ENCODE peak calls at places on chromosomes 6 and 20, in ten cellular contexts. F is testis; G is hepatocyte; H is NB4; L is fibroblast of lung; D is Panc1; B is CD8-positive, alpha-beta T cell; U is GM12865; T is AG04449; C is AG09309. N is an unnamed sample.

GRCh38 chr6:82875573-82876185 is 190.0 kb downstream of the UBE3D start:
- DNase-seq in H (no peak), B (no peak), F (peak; percentile 45), L (peak; percentile 47), U (no peak), G (no peak), C (peak; percentile 37), T (no peak), D (peak; percentile 66), N (no peak)

GRCh38 chr6:119137194-119138072 is 59.0 kb upstream of the FAM184A start:
- DNase-seq in F (no peak), G (no peak), T (no peak), B (no peak), D (no peak), U (no peak), C (no peak), L (peak; percentile 71), H (peak; percentile 70), N (no peak)

GRCh38 chr20:62837790-62838458 is 21.1 kb downstream of the COL9A3 start:
- DNase-seq in D (no peak), C (no peak), B (no peak), G (peak; percentile 58), L (peak; percentile 74), F (no peak), U (peak; percentile 47), T (no peak), H (peak; percentile 78), N (peak; percentile 24)

GRCh38 chr20:14997791-14998190 is 660.4 kb upstream of the FLRT3 start:
- DNase-seq in D (no peak), C (no peak), H (no peak), T (no peak), B (no peak), F (no peak), G (no peak), L (peak; percentile 36), U (no peak), N (no peak)

GRCh38 chr6:45422541-45423110 is 44.9 kb upstream of the SUPT3H start:
- DNase-seq in F (peak; percentile 23), L (peak; percentile 69), G (peak; percentile 38), C (no peak), H (peak; percentile 77), D (no peak), B (peak; percentile 56), T (no peak), U (peak; percentile 52), N (no peak)

GRCh38 chr20:24662286-24662685 is 192.9 kb downstream of the SYNDIG1 start:
- DNase-seq in D (no peak), H (no peak), B (no peak), T (no peak), U (no peak), G (no peak), C (no peak), F (no peak), L (no peak), N (no peak)

GRCh38 chr6:105875974-105876640 is 210.0 kb upstream of the PRDM1 start:
- DNase-seq in D (no peak), F (no peak), T (no peak), U (no peak), C (no peak), B (no peak), L (no peak), H (no peak), G (no peak), N (no peak)

GRCh38 chr6:56314683-56315523 is 67.5 kb upstream of the COL21A1 start:
- DNase-seq in F (peak; percentile 46), U (peak; percentile 48), L (peak; percentile 56), T (no peak), H (peak; percentile 47), B (no peak), G (peak; percentile 50), C (no peak), D (peak; percentile 65), N (peak; percentile 7)

GRCh38 chr20:55793986-55794385 is 211.3 kb downstream of the CBLN4 start:
- DNase-seq in U (no peak), D (no peak), G (no peak), B (no peak), T (no peak), H (no peak), L (no peak), F (no peak), C (no peak), N (no peak)

GRCh38 chr20:61662226-61662945 is 403.3 kb downstream of the TAF4 start:
- DNase-seq in C (no peak), F (no peak), G (no peak), B (no peak), D (no peak), L (no peak), T (no peak), U (no peak), H (no peak), N (no peak)

GRCh38 chr20:17654649-17655285 is 27.3 kb downstream of the RRBP1 start:
- DNase-seq in G (peak; percentile 64), T (no peak), D (no peak), F (peak; percentile 60), B (peak; percentile 21), C (no peak), U (no peak), H (no peak), L (peak; percentile 62), N (no peak)

GRCh38 chr20:47178277-47178676 is 178.2 kb downstream of the ZMYND8 start:
- DNase-seq in H (no peak), T (no peak), G (no peak), U (no peak), F (no peak), L (no peak), C (no peak), B (no peak), D (no peak), N (no peak)

GRCh38 chr6:146546440-146546839 is 2.8 kb downstream of the RAB32 start:
- DNase-seq in H (peak; percentile 38), D (peak; percentile 72), G (peak; percentile 44), B (no peak), C (peak; percentile 86), L (peak; percentile 93), U (no peak), F (no peak), T (peak; percentile 82), N (no peak)

GRCh38 chr6:116969211-116969863 is 92.3 kb downstream of the RFX6 start:
- DNase-seq in B (no peak), C (no peak), F (peak; percentile 21), T (no peak), G (peak; percentile 82), L (peak; percentile 63), D (peak; percentile 45), H (peak; percentile 70), U (peak; percentile 66), N (peak; percentile 16)

GRCh38 chr6:31729515-31729978 is 448 bp upstream of the DDAH2 start:
- DNase-seq in F (peak; percentile 93), C (no peak), L (peak; percentile 91), G (peak; percentile 93), B (peak; percentile 84), D (no peak), U (peak; percentile 88), H (peak; percentile 94), T (no peak), N (no peak)
- TF ChIP-seq CTCF in F (peak; percentile 51), C (no peak), L (peak; percentile 29), G (no peak), B (peak; percentile 91), D (peak; percentile 88), U (peak; percentile 75), H (peak; percentile 83), T (peak; percentile 72), N (no peak)

GRCh38 chr6:170006524-170007467 is 255.4 kb downstream of the ERMARD start:
- DNase-seq in B (no peak), L (no peak), F (no peak), D (no peak), G (no peak), C (no peak), T (no peak), H (no peak), U (no peak), N (no peak)
- H3K4me3 ChIP-seq in B (no peak overlapping the region), L (no peak overlapping the region), F (no peak overlapping the region), D (no peak overlapping the region), G (no peak overlapping the region), C (no peak overlapping the region), T (no peak overlapping the region), H (no peak overlapping the region), U (no peak overlapping the region), N (no peak overlapping the region)

DNA sequence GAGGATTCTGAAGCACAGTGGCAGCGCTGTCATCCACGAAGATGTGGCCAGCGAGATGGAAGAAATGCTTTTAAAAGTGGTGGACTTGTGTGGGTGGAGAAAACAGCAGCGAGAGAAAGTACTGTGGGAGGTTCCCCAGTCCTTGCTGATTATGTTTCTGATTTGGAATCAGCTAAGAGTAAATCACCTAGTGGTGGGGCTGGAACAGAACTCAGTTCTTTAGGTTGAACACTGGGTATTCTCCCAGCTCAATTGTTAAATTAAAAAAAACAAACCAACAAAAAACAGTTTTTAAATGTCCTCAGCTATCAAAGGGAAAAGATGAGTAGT is 515 bp upstream of the ZNF322 start:
- DNase-seq in H (no peak), U (peak; percentile 46), T (no peak), B (no peak), F (no peak), L (peak; percentile 31), C (no peak), D (no peak), G (peak; percentile 29), N (no peak)
- TF ChIP-seq CTCF in H (no peak), U (peak; percentile 19), T (no peak), B (peak; percentile 25), F (no peak), L (no peak), C (peak; percentile 26), D (peak; percentile 58), G (peak; percentile 7), N (peak; percentile 27)

GRCh38 chr6:33017024-33017423 is 7.6 kb upstream of the HLA-DOA start:
- DNase-seq in L (no peak), G (no peak), C (no peak), F (no peak), T (no peak), D (no peak), U (no peak), B (no peak), H (no peak), N (no peak)

GRCh38 chr6:33019358-33019757 is 10.0 kb upstream of the HLA-DOA start:
- DNase-seq in U (no peak), H (peak; percentile 44), G (no peak), B (no peak), F (no peak), L (no peak), C (no peak), D (no peak), T (no peak), N (no peak)

GRCh38 chr6:33018904-33019303 is 9.5 kb upstream of the HLA-DOA start:
- DNase-seq in D (no peak), F (peak; percentile 63), L (peak; percentile 33), G (peak; percentile 62), T (no peak), U (peak; percentile 92), H (peak; percentile 86), C (peak; percentile 10), B (peak; percentile 42), N (peak; percentile 62)

GRCh38 chr6:33017694-33018353 is 8.4 kb upstream of the HLA-DOA start:
- DNase-seq in U (no peak), G (no peak), C (no peak), T (no peak), L (no peak), F (no peak), B (no peak), H (peak; percentile 54), D (no peak), N (no peak)

DNA sequence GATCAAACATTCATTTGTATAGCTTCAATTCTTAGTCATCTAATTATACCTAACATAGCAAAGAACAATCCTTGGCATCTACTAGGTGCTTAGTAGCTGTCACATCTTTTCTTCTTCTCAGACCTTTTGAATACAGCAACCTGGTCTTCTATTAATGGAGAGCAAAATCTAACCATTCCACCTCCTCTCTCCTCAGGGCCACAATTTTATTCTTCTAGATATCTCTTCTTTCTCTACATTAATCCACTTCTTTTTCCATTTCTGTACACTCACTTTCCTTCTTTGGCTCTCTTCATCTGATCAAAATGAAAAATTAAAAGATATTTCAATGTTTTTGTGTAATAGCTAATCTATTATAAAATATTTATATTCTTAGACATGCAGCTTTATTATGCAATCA is 9.0 kb upstream of the HLA-DOA start:
- DNase-seq in G (no peak), D (no peak), H (no peak), L (no peak), B (no peak), C (no peak), U (no peak), T (no peak), F (no peak), N (no peak)
- H3K4me3 ChIP-seq in G (no peak overlapping the region), D (no peak overlapping the region), H (peak overlapping the region; percentile 39), L (no peak overlapping the region), B (no peak overlapping the region), C (no peak overlapping the region), U (peak overlapping the region; percentile 44), T (no peak overlapping the region), F (no peak overlapping the region), N (no peak overlapping the region)